ENCODE peak calls at places on chromosome 19, in five cellular contexts. One of them, this sample, is unnamed.

GRCh38 chr19:18636969-18637629 is at the start of gene KLHL26:
- DNase-seq in CD4-positive, CD25-positive, alpha-beta regulatory T cell: no peak
- DNase-seq in choroid plexus epithelial cell: no peak
- DNase-seq in endodermal cell: no peak
- DNase-seq in tibial nerve: no peak
- DNase-seq in this sample: no peak

GRCh38 chr19:42175952-42176648 is 41.4 kb downstream of the DEDD2 start:
- DNase-seq in choroid plexus epithelial cell: peak
- DNase-seq in tibial nerve: no peak
- DNase-seq in CD4-positive, CD25-positive, alpha-beta regulatory T cell: no peak
- DNase-seq in endodermal cell: peak
- DNase-seq in this sample: peak

GRCh38 chr19:2503521-2504109 is 27.7 kb downstream of the GADD45B start:
- DNase-seq in tibial nerve: no peak
- DNase-seq in endodermal cell: peak
- DNase-seq in CD4-positive, CD25-positive, alpha-beta regulatory T cell: peak
- DNase-seq in choroid plexus epithelial cell: peak
- DNase-seq in this sample: peak

GRCh38 chr19:49739933-49740332 is 23.2 kb downstream of the TSKS start:
- DNase-seq in endodermal cell: no peak
- DNase-seq in CD4-positive, CD25-positive, alpha-beta regulatory T cell: no peak
- DNase-seq in choroid plexus epithelial cell: no peak
- DNase-seq in tibial nerve: no peak
- DNase-seq in this sample: no peak

GRCh38 chr19:58498316-58499020 is 13.3 kb downstream of the SLC27A5 start:
- DNase-seq in tibial nerve: peak
- DNase-seq in CD4-positive, CD25-positive, alpha-beta regulatory T cell: no peak
- DNase-seq in choroid plexus epithelial cell: no peak
- DNase-seq in endodermal cell: no peak
- DNase-seq in this sample: no peak

GRCh38 chr19:13964776-13965175 is 12.5 kb downstream of the DCAF15 start:
- DNase-seq in CD4-positive, CD25-positive, alpha-beta regulatory T cell: no peak
- DNase-seq in endodermal cell: no peak
- DNase-seq in tibial nerve: no peak
- DNase-seq in choroid plexus epithelial cell: peak
- DNase-seq in this sample: no peak

GRCh38 chr19:4368128-4368820 is 24.9 kb downstream of the MPND start:
- DNase-seq in endodermal cell: peak
- DNase-seq in CD4-positive, CD25-positive, alpha-beta regulatory T cell: no peak
- DNase-seq in tibial nerve: no peak
- DNase-seq in choroid plexus epithelial cell: peak
- DNase-seq in this sample: no peak

GRCh38 chr19:49983645-49984229 is 22.8 kb upstream of the SIGLEC11 start:
- DNase-seq in choroid plexus epithelial cell: peak
- DNase-seq in endodermal cell: peak
- DNase-seq in CD4-positive, CD25-positive, alpha-beta regulatory T cell: peak
- DNase-seq in tibial nerve: peak
- DNase-seq in this sample: peak

GRCh38 chr19:49761625-49762311 is 1.3 kb downstream of the TSKS start:
- DNase-seq in endodermal cell: peak
- DNase-seq in CD4-positive, CD25-positive, alpha-beta regulatory T cell: no peak
- DNase-seq in choroid plexus epithelial cell: peak
- DNase-seq in tibial nerve: no peak
- DNase-seq in this sample: no peak

GRCh38 chr19:3397266-3398022 is 31.1 kb downstream of the NFIC start:
- DNase-seq in endodermal cell: peak
- DNase-seq in CD4-positive, CD25-positive, alpha-beta regulatory T cell: no peak
- DNase-seq in tibial nerve: peak
- DNase-seq in choroid plexus epithelial cell: no peak
- DNase-seq in this sample: peak

GRCh38 chr19:4380254-4380727 is 20.1 kb downstream of the SH3GL1 start:
- DNase-seq in tibial nerve: no peak
- DNase-seq in choroid plexus epithelial cell: no peak
- DNase-seq in endodermal cell: no peak
- DNase-seq in CD4-positive, CD25-positive, alpha-beta regulatory T cell: peak
- DNase-seq in this sample: peak

GRCh38 chr19:15452111-15453047 is 2.6 kb upstream of the WIZ start:
- DNase-seq in choroid plexus epithelial cell: peak
- DNase-seq in endodermal cell: peak
- DNase-seq in CD4-positive, CD25-positive, alpha-beta regulatory T cell: no peak
- DNase-seq in tibial nerve: peak
- DNase-seq in this sample: peak
- H3K4me3 ChIP-seq in choroid plexus epithelial cell: peak
- H3K4me3 ChIP-seq in endodermal cell: no peak
- H3K4me3 ChIP-seq in CD4-positive, CD25-positive, alpha-beta regulatory T cell: no peak
- H3K4me3 ChIP-seq in tibial nerve: peak
- H3K4me3 ChIP-seq in this sample: peak

GRCh38 chr19:35206855-35207254 is 21.7 kb downstream of the FAM187B start:
- DNase-seq in endodermal cell: no peak
- DNase-seq in CD4-positive, CD25-positive, alpha-beta regulatory T cell: no peak
- DNase-seq in choroid plexus epithelial cell: no peak
- DNase-seq in tibial nerve: no peak
- DNase-seq in this sample: no peak
- H3K4me3 ChIP-seq in endodermal cell: no peak
- H3K4me3 ChIP-seq in CD4-positive, CD25-positive, alpha-beta regulatory T cell: peak
- H3K4me3 ChIP-seq in choroid plexus epithelial cell: no peak
- H3K4me3 ChIP-seq in tibial nerve: no peak
- H3K4me3 ChIP-seq in this sample: no peak

GRCh38 chr19:15831626-15832025 is 16.2 kb upstream of the OR10H1 start:
- DNase-seq in tibial nerve: no peak
- DNase-seq in endodermal cell: no peak
- DNase-seq in choroid plexus epithelial cell: no peak
- DNase-seq in CD4-positive, CD25-positive, alpha-beta regulatory T cell: no peak
- DNase-seq in this sample: no peak

GRCh38 chr19:15841875-15842569 is 26.6 kb upstream of the OR10H1 start:
- DNase-seq in endodermal cell: no peak
- DNase-seq in choroid plexus epithelial cell: no peak
- DNase-seq in CD4-positive, CD25-positive, alpha-beta regulatory T cell: no peak
- DNase-seq in tibial nerve: no peak
- DNase-seq in this sample: no peak

GRCh38 chr19:15840833-15841232 is 25.4 kb upstream of the OR10H1 start:
- DNase-seq in CD4-positive, CD25-positive, alpha-beta regulatory T cell: no peak
- DNase-seq in endodermal cell: no peak
- DNase-seq in tibial nerve: no peak
- DNase-seq in choroid plexus epithelial cell: no peak
- DNase-seq in this sample: no peak

GRCh38 chr19:15836595-15837398 is 21.3 kb upstream of the OR10H1 start:
- DNase-seq in choroid plexus epithelial cell: peak
- DNase-seq in endodermal cell: peak
- DNase-seq in CD4-positive, CD25-positive, alpha-beta regulatory T cell: peak
- DNase-seq in tibial nerve: peak
- DNase-seq in this sample: peak

DNA sequence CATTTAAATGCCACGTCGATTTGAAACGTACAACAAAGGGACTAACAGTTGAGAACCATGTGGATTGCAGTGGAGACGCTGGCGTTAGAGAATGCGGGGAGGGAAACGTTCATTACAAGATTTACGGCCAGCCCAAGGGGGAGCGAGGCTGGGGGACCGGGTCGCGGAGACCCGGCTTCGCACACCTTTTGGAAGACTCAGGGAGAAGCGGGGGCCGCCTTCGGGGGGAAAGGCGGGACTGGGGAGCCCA is 20.8 kb upstream of the OR10H1 start:
- DNase-seq in choroid plexus epithelial cell: peak
- DNase-seq in CD4-positive, CD25-positive, alpha-beta regulatory T cell: peak
- DNase-seq in endodermal cell: no peak
- DNase-seq in tibial nerve: no peak
- DNase-seq in this sample: no peak
- H3K4me3 ChIP-seq in choroid plexus epithelial cell: peak
- H3K4me3 ChIP-seq in CD4-positive, CD25-positive, alpha-beta regulatory T cell: peak
- H3K4me3 ChIP-seq in endodermal cell: no peak
- H3K4me3 ChIP-seq in tibial nerve: peak
- H3K4me3 ChIP-seq in this sample: peak

GRCh38 chr19:52369463-52370340 is at the start of gene ZNF880:
- DNase-seq in endodermal cell: peak
- DNase-seq in tibial nerve: peak
- DNase-seq in CD4-positive, CD25-positive, alpha-beta regulatory T cell: peak
- DNase-seq in choroid plexus epithelial cell: peak
- DNase-seq in this sample: peak

GRCh38 chr19:52366414-52366824 is 3.3 kb upstream of the ZNF880 start:
- DNase-seq in tibial nerve: no peak
- DNase-seq in endodermal cell: no peak
- DNase-seq in CD4-positive, CD25-positive, alpha-beta regulatory T cell: no peak
- DNase-seq in choroid plexus epithelial cell: no peak
- DNase-seq in this sample: no peak

DNA sequence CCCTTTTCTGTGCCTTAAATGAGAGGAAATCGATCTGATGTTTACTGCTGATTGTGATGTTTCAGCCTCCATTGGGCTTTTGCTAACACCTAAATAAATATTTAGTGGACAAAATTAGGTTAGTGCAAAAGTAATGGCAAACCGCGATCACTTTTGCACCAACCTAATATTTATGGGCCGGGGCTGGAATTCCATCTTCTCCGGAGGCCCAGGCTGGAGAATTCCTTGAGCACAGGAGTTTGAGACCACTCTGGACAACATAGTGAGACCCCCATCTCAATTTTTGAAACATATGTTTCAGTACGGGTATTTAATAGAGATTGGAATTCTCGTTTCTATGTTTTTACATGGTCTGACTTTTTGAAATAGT is 603 bp downstream of the ZNF880 start:
- DNase-seq in tibial nerve: no peak
- DNase-seq in CD4-positive, CD25-positive, alpha-beta regulatory T cell: no peak
- DNase-seq in choroid plexus epithelial cell: no peak
- DNase-seq in endodermal cell: no peak
- DNase-seq in this sample: no peak
- H3K4me3 ChIP-seq in tibial nerve: peak
- H3K4me3 ChIP-seq in CD4-positive, CD25-positive, alpha-beta regulatory T cell: peak
- H3K4me3 ChIP-seq in choroid plexus epithelial cell: peak
- H3K4me3 ChIP-seq in endodermal cell: peak
- H3K4me3 ChIP-seq in this sample: peak

DNA sequence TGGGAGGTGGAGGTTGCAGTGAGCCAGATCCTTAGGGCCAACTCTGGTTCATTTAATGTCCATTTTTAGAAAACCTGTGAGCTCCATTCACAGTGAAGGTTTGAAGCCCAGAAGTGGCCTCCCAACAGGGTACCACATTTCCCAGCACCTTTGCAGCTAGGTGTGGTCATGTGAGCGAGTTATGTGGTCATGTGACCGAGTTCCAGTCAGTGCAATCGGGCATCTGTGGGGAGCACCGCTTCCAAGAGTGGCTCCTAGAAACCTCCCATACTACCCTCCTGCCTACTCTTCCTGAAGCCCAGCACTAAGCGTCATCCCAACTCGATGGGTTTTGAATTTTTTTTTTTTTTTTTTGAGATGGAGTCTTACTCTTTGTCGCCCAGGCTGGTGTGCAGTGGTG is 663 bp upstream of the PLA2G4C start:
- DNase-seq in choroid plexus epithelial cell: no peak
- DNase-seq in tibial nerve: no peak
- DNase-seq in endodermal cell: no peak
- DNase-seq in CD4-positive, CD25-positive, alpha-beta regulatory T cell: no peak
- DNase-seq in this sample: no peak
- H3K4me3 ChIP-seq in choroid plexus epithelial cell: no peak
- H3K4me3 ChIP-seq in tibial nerve: peak
- H3K4me3 ChIP-seq in endodermal cell: no peak
- H3K4me3 ChIP-seq in CD4-positive, CD25-positive, alpha-beta regulatory T cell: no peak
- H3K4me3 ChIP-seq in this sample: no peak

DNA sequence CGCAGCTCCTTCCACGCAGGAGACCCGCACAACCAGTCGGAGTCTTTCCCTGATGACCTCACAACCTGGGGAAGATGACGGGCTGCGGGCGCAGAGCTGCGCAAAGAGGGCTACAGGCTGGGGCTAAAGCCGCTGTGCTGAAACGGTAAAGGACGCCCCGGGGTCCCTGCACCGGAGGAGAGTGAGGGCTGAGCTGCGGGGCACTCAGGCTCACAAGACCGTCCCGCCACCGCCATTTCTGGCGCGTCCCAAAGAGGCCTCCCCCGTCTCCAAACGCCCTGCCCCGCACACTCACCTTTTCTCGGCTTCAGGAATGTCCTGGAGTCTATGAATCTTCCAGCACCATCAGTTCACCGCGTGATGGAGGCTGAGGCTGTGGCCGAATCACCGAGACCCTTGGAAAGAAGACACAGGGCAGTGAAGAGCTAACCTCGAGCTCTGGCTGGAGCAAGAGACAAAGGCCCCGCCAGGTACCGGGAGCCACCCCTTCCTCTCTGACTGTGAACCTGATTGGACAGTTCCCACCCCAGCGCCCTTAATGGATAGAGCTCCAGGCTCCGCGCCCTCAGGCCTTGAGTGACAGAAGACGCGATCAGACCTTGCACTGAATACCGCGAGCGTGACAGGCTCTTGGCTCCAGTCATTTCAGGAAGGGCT is 41.8 kb upstream of the ZNF429 start:
- DNase-seq in endodermal cell: peak
- DNase-seq in CD4-positive, CD25-positive, alpha-beta regulatory T cell: no peak
- DNase-seq in tibial nerve: no peak
- DNase-seq in choroid plexus epithelial cell: peak
- DNase-seq in this sample: no peak
- H3K4me3 ChIP-seq in endodermal cell: peak
- H3K4me3 ChIP-seq in CD4-positive, CD25-positive, alpha-beta regulatory T cell: peak
- H3K4me3 ChIP-seq in tibial nerve: no peak
- H3K4me3 ChIP-seq in choroid plexus epithelial cell: peak
- H3K4me3 ChIP-seq in this sample: no peak

DNA sequence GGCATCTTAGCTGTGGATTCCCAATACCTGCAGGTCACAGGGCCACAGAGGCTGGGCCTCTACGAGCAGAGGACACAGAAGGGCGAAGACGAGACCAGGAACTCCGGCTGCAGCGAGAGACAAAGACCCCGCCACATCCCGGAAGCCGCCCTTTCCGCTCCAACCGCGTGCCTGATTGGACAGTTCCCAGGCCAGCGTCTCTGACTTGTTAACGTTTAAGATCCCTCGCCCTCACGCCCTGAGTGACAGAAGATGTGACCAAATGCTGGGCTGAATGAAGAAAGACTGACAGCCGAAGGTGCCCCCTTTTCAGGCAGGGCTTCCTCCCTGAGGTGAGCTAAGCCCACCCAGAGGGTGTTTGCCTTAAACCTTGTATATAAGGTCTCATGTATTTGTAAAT is at the start of gene ZNF98:
- DNase-seq in endodermal cell: no peak
- DNase-seq in choroid plexus epithelial cell: no peak
- DNase-seq in tibial nerve: no peak
- DNase-seq in CD4-positive, CD25-positive, alpha-beta regulatory T cell: no peak
- DNase-seq in this sample: no peak
- H3K4me3 ChIP-seq in endodermal cell: no peak
- H3K4me3 ChIP-seq in choroid plexus epithelial cell: no peak
- H3K4me3 ChIP-seq in tibial nerve: peak
- H3K4me3 ChIP-seq in CD4-positive, CD25-positive, alpha-beta regulatory T cell: no peak
- H3K4me3 ChIP-seq in this sample: no peak

GRCh38 chr19:9939301-9939913 is 3.1 kb upstream of the OLFM2 start:
- DNase-seq in endodermal cell: peak
- DNase-seq in tibial nerve: no peak
- DNase-seq in CD4-positive, CD25-positive, alpha-beta regulatory T cell: no peak
- DNase-seq in choroid plexus epithelial cell: peak
- DNase-seq in this sample: no peak

GRCh38 chr19:9935409-9936062 is 779 bp downstream of the OLFM2 start:
- DNase-seq in choroid plexus epithelial cell: no peak
- DNase-seq in endodermal cell: peak
- DNase-seq in CD4-positive, CD25-positive, alpha-beta regulatory T cell: no peak
- DNase-seq in tibial nerve: no peak
- DNase-seq in this sample: no peak

GRCh38 chr19:9934132-9934950 is 2.0 kb downstream of the OLFM2 start:
- DNase-seq in choroid plexus epithelial cell: peak
- DNase-seq in tibial nerve: peak
- DNase-seq in CD4-positive, CD25-positive, alpha-beta regulatory T cell: peak
- DNase-seq in endodermal cell: peak
- DNase-seq in this sample: peak

GRCh38 chr19:9936151-9937000 is at the start of gene OLFM2:
- DNase-seq in CD4-positive, CD25-positive, alpha-beta regulatory T cell: no peak
- DNase-seq in choroid plexus epithelial cell: no peak
- DNase-seq in endodermal cell: peak
- DNase-seq in tibial nerve: no peak
- DNase-seq in this sample: no peak

GRCh38 chr19:9937001-9937411 is 691 bp upstream of the OLFM2 start:
- DNase-seq in choroid plexus epithelial cell: no peak
- DNase-seq in CD4-positive, CD25-positive, alpha-beta regulatory T cell: no peak
- DNase-seq in endodermal cell: peak
- DNase-seq in tibial nerve: no peak
- DNase-seq in this sample: no peak
- H3K4me3 ChIP-seq in choroid plexus epithelial cell: no peak
- H3K4me3 ChIP-seq in CD4-positive, CD25-positive, alpha-beta regulatory T cell: no peak
- H3K4me3 ChIP-seq in endodermal cell: peak
- H3K4me3 ChIP-seq in tibial nerve: no peak
- H3K4me3 ChIP-seq in this sample: no peak